ENCODE peak calls at places on chromosomes 13 and 19, in eight cellular contexts. One of them, this sample, is unnamed.

GRCh38 chr19:54517483-54517882 is 14.9 kb downstream of the LAIR2 start:
- DNase-seq in GM04503: no peak
- DNase-seq in CD14-positive monocyte: no peak
- DNase-seq in HT-29: peak
- DNase-seq in mammary epithelial cell: peak
- DNase-seq in nucleus accumbens: no peak
- DNase-seq in neuronal stem cell: peak
- DNase-seq in AG04449: no peak
- DNase-seq in this sample: no peak

GRCh38 chr19:7852851-7853759 is 21.1 kb downstream of the PRR36 start:
- DNase-seq in GM04503: no peak
- DNase-seq in CD14-positive monocyte: no peak
- DNase-seq in HT-29: peak
- DNase-seq in mammary epithelial cell: peak
- DNase-seq in nucleus accumbens: peak
- DNase-seq in neuronal stem cell: peak
- DNase-seq in AG04449: no peak
- DNase-seq in this sample: peak

GRCh38 chr19:18368504-18369222 is 17.3 kb upstream of the GDF15 start:
- DNase-seq in GM04503: no peak
- DNase-seq in CD14-positive monocyte: no peak
- DNase-seq in HT-29: no peak
- DNase-seq in mammary epithelial cell: no peak
- DNase-seq in nucleus accumbens: no peak
- DNase-seq in neuronal stem cell: no peak
- DNase-seq in AG04449: no peak
- DNase-seq in this sample: no peak

GRCh38 chr19:18388328-18389094 is 2.6 kb downstream of the GDF15 start:
- DNase-seq in GM04503: no peak
- DNase-seq in CD14-positive monocyte: peak
- DNase-seq in HT-29: peak
- DNase-seq in mammary epithelial cell: peak
- DNase-seq in nucleus accumbens: peak
- DNase-seq in neuronal stem cell: peak
- DNase-seq in AG04449: no peak
- DNase-seq in this sample: peak

GRCh38 chr13:50732712-50733111 is 110.8 kb downstream of the DLEU7 start:
- DNase-seq in GM04503: peak
- DNase-seq in CD14-positive monocyte: no peak
- DNase-seq in HT-29: no peak
- DNase-seq in mammary epithelial cell: peak
- DNase-seq in nucleus accumbens: no peak
- DNase-seq in neuronal stem cell: no peak
- DNase-seq in AG04449: peak
- DNase-seq in this sample: no peak

GRCh38 chr19:55372316-55373081 is 2.2 kb upstream of the IL11 start:
- DNase-seq in GM04503: no peak
- DNase-seq in CD14-positive monocyte: no peak
- DNase-seq in HT-29: no peak
- DNase-seq in mammary epithelial cell: no peak
- DNase-seq in nucleus accumbens: no peak
- DNase-seq in neuronal stem cell: no peak
- DNase-seq in AG04449: no peak
- DNase-seq in this sample: no peak

GRCh38 chr13:43664700-43665191 is 122.0 kb downstream of the ENOX1 start:
- DNase-seq in GM04503: peak
- DNase-seq in CD14-positive monocyte: no peak
- DNase-seq in HT-29: no peak
- DNase-seq in mammary epithelial cell: peak
- DNase-seq in nucleus accumbens: no peak
- DNase-seq in neuronal stem cell: no peak
- DNase-seq in AG04449: peak
- DNase-seq in this sample: peak

GRCh38 chr19:36837525-36837901 is 674 bp downstream of the ZNF790 start:
- DNase-seq in GM04503: no peak
- DNase-seq in CD14-positive monocyte: no peak
- DNase-seq in HT-29: no peak
- DNase-seq in mammary epithelial cell: peak
- DNase-seq in nucleus accumbens: no peak
- DNase-seq in neuronal stem cell: no peak
- DNase-seq in AG04449: no peak
- DNase-seq in this sample: peak